ENCODE peak calls at places on chromosomes 2 and 18, in five cellular contexts. Z, I, S, H and V are unnamed samples. For H3K4me1, the result is how much of the 10 kb centered on the place peaks cover.

GRCh38 chr2:47344890-47345583 is 57.9 kb upstream of the MSH2 start:
- DNase-seq in Z (peak), I (peak), S (peak), H (peak), V (peak)

GRCh38 chr2:1749750-1750149 is 5.4 kb upstream of the PXDN start:
- DNase-seq in Z (no peak), I (no peak), S (no peak), H (no peak), V (no peak)

GRCh38 chr18:55185391-55185790 is 226.1 kb upstream of the CCDC68 start:
- DNase-seq in Z (no peak), I (no peak), S (no peak), H (no peak), V (no peak)

GRCh38 chr2:20071397-20072383 is 20.3 kb upstream of the LAPTM4A start:
- DNase-seq in Z (peak), I (no peak), S (peak), H (peak), V (peak)

GRCh38 chr18:9808530-9809241 is 77.1 kb upstream of the TXNDC2 start:
- DNase-seq in Z (no peak), I (peak), S (peak), H (peak), V (no peak)

GRCh38 chr2:41881249-41881648 is 166.6 kb upstream of the PKDCC start:
- DNase-seq in Z (no peak), I (no peak), S (no peak), H (peak), V (no peak)

GRCh38 chr2:88590998-88591613 is 36.2 kb downstream of the EIF2AK3 start:
- DNase-seq in Z (no peak), I (peak), S (peak), H (peak), V (peak)

GRCh38 chr2:163345795-163346573 is 389.8 kb downstream of the FIGN start:
- DNase-seq in Z (no peak), I (peak), S (no peak), H (peak), V (peak)

GRCh38 chr2:199751480-199751879 is 99.5 kb downstream of the FTCDNL1 start:
- DNase-seq in Z (no peak), I (no peak), S (no peak), H (no peak), V (no peak)

GRCh38 chr2:230974096-230974913 is 21.6 kb upstream of the SPATA3 start:
- DNase-seq in Z (no peak), I (no peak), S (no peak), H (peak), V (no peak)

GRCh38 chr2:159785195-159785594 is 12.8 kb downstream of the CD302 start:
- DNase-seq in Z (no peak), I (no peak), S (no peak), H (no peak), V (no peak)

GRCh38 chr2:55992465-55992864 is 68.9 kb upstream of the EFEMP1 start:
- DNase-seq in Z (no peak), I (no peak), S (no peak), H (peak), V (peak)

GRCh38 chr2:152304845-152305244 is 30.1 kb upstream of the FMNL2 start:
- DNase-seq in Z (no peak), I (no peak), S (no peak), H (peak), V (peak)

GRCh38 chr2:113069676-113070605 is 2.2 kb downstream of the IL1F10 start:
- DNase-seq in Z (no peak), I (no peak), S (no peak), H (no peak), V (peak)

GRCh38 chr18:53861185-53861584 is 363.3 kb downstream of the MBD2 start:
- DNase-seq in Z (no peak), I (no peak), S (no peak), H (no peak), V (no peak)

GRCh38 chr2:127932199-127932877 is 46.6 kb upstream of the AMMECR1L start:
- DNase-seq in Z (no peak), I (no peak), S (no peak), H (peak), V (peak)

GRCh38 chr2:54526226-54526879 is 70.2 kb downstream of the SPTBN1 start:
- DNase-seq in Z (no peak), I (no peak), S (no peak), H (no peak), V (no peak)

GRCh38 chr2:46780801-46781445 is 134.7 kb downstream of the MCFD2 start:
- DNase-seq in Z (peak), I (no peak), S (peak), H (peak), V (peak)

GRCh38 chr2:176105078-176105726 is 1.9 kb upstream of the HOXD11 start:
- DNase-seq in Z (no peak), I (no peak), S (peak), H (no peak), V (no peak)

GRCh38 chr2:52964916-52965530 is 802.6 kb upstream of the CHAC2 start:
- DNase-seq in Z (no peak), I (no peak), S (no peak), H (no peak), V (no peak)

GRCh38 chr2:176001903-176002683 is at the start of gene LNPK:
- DNase-seq in Z (peak), I (peak), S (peak), H (peak), V (peak)

GRCh38 chr2:437772-438393 is 150.0 kb upstream of the ALKAL2 start:
- DNase-seq in Z (no peak), I (no peak), S (peak), H (no peak), V (peak)

DNA sequence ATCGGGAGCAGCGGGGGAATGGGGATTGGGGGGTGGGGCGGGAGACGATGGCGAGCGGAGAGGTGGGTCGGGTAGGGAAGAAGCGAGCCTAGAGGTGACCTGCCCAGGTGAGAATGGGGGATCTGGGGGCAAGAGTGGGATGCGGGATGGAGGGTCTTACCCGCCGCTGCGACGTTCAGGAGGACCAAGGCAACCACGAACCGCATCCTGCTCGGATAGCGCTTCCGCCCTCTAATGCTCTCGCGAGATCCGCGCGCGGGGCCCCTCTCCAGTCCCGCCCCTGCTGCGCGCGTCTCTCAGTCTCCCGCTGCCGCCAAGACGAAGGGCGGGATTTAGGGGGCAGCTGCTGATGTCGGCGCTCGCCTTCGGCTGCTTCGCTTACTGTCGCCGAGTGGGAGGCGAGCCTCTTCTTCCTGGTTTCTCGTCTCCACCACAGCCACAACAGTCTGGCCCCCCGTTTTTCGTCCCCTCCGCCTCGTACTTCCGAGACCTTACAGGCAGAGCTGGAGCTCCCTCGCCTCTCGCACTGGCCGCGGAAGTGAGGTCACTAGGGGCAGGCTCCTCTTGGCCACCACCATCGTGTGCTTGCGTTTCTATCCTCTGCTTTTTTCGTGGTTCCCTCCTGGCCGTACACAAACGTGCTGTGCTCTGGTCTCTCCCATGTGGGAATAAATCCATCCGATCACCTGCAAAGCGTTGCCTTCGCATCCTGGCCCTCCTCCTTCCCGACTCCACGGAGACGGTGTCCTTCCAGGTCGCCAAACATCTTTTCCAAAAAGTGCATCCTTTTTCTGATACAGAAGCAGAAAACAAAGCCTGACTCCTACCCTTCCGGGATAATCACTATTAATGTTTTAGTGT is at the start of gene TGOLN2:
- DNase-seq in Z (peak), I (peak), S (peak), H (peak), V (peak)
- H3K23ac ChIP-seq in Z (no peak), I (peak), S (no peak), H (peak), V (no peak)

GRCh38 chr2:9345343-9345742 is 78.0 kb downstream of the ITGB1BP1 start:
- DNase-seq in Z (no peak), I (no peak), S (no peak), H (no peak), V (no peak)

GRCh38 chr2:9344434-9344833 is 78.9 kb downstream of the ITGB1BP1 start:
- DNase-seq in Z (no peak), I (no peak), S (no peak), H (no peak), V (no peak)

GRCh38 chr2:9346885-9347284 is 76.4 kb downstream of the ITGB1BP1 start:
- DNase-seq in Z (no peak), I (no peak), S (no peak), H (no peak), V (no peak)

GRCh38 chr2:9345997-9346396 is 77.3 kb downstream of the ITGB1BP1 start:
- DNase-seq in Z (no peak), I (no peak), S (no peak), H (no peak), V (no peak)

GRCh38 chr2:9347411-9347853 is 75.9 kb downstream of the ITGB1BP1 start:
- DNase-seq in Z (no peak), I (no peak), S (no peak), H (peak), V (no peak)
- H2BK12ac ChIP-seq in Z (no peak), I (no peak), S (no peak), H (no peak), V (no peak)

DNA sequence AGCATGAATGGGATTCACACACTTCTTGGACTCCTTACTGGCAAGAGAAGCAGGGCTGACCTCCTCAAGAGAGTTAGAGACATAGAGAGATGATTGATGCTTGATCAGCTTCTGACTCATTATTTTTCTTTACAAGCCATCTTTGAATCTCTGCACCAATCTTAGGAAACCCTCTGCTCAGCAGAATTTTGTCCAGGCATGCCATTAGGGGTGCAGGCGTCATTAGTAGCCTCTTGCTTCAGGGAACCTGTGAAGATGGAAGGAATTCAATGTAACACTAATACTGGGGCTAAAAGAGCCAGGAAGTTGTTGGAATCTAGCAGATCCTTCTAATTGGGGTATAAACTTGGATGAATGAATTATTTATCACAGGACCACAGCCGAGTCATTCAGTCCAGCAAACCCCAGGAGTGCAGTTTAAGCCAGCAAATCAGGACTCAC is 151.8 kb downstream of the MGAT5 start:
- DNase-seq in Z (no peak), I (no peak), S (no peak), H (no peak), V (no peak)
- H3K4me1 ChIP-seq in Z (under half), I (under half), S (under half), H (under half), V (under half)

DNA sequence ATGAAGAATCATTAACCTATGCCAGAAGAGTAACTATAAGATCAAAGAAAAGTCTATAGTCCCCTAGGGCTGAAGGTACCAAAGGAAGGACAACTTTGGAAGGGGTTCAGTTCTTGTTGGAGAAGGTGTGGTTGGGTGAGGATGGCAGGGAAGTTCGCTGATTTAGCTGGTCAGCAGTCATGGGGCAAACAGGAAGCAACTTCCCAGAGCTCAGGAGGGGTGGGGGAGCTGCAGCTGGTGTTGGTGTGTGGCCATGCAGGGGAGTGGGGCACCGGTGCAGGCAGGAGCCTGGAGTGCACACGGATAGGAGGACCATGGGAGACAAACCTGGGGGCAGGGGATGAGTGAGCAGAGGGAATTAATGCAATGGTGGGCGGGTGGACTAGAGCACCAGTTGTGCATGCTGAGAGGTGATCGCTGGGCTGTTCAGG is 34.0 kb downstream of the FHOD3 start:
- DNase-seq in Z (no peak), I (no peak), S (no peak), H (no peak), V (no peak)
- H3K23ac ChIP-seq in Z (no peak), I (peak), S (no peak), H (no peak), V (no peak)